ENCODE peak calls at places on chromosomes 13 and 19, in nine cellular contexts. G, Y, Z, L, J, K, D, F and H are unnamed samples.
A peak's percentile ranks its signal among the peaks of the same experiment; 100 is the strongest.

GRCh38 chr19:19505669-19506326 is 9.6 kb downstream of the TSSK6 start:
- DNase-seq in F (no peak), D (no peak), Z (no peak), K (no peak), J (no peak), L (no peak), Y (no peak), G (no peak), H (no peak)

GRCh38 chr19:22422220-22422619 is at the start of gene ZNF98:
- DNase-seq in L (no peak), F (no peak), Z (no peak), D (no peak), K (no peak), Y (no peak), J (no peak), G (no peak), H (no peak)

GRCh38 chr13:40318366-40318765 is 348.1 kb downstream of the FOXO1 start:
- DNase-seq in F (peak; percentile 36), J (no peak), D (no peak), L (no peak), G (no peak), K (peak; percentile 55), Z (no peak), Y (no peak), H (no peak)

GRCh38 chr13:113816925-113817859 is 46.7 kb downstream of the GAS6 start:
- DNase-seq in J (peak; percentile 94), Z (peak; percentile 69), Y (peak; percentile 93), D (peak; percentile 89), F (peak; percentile 91), G (peak; percentile 60), K (peak; percentile 91), L (peak; percentile 79), H (peak; percentile 76)

GRCh38 chr13:94632227-94632980 is 30.7 kb downstream of the GPR180 start:
- DNase-seq in Z (no peak), L (no peak), K (no peak), Y (no peak), G (no peak), F (no peak), D (no peak), J (no peak), H (no peak)

GRCh38 chr13:100550433-100550832 is 38.2 kb downstream of the GGACT start:
- DNase-seq in F (no peak), L (no peak), K (no peak), G (no peak), D (no peak), Z (no peak), Y (no peak), J (peak; percentile 45), H (no peak)

GRCh38 chr19:17409990-17410389 is 4.6 kb upstream of the BST2 start:
- DNase-seq in G (no peak), J (no peak), D (no peak), Y (no peak), L (no peak), K (no peak), Z (no peak), F (no peak), H (no peak)

GRCh38 chr19:18488403-18488723 is 33.5 kb downstream of the ELL start:
- DNase-seq in J (no peak), F (peak; percentile 62), G (peak; percentile 58), Z (no peak), Y (no peak), K (no peak), L (no peak), D (no peak), H (no peak)

GRCh38 chr13:30710442-30710841 is 24.9 kb upstream of the ALOX5AP start:
- DNase-seq in K (no peak), G (no peak), F (no peak), Z (no peak), D (no peak), J (no peak), Y (no peak), L (no peak), H (no peak)

GRCh38 chr19:13033819-13034611 is 38.7 kb downstream of the NFIX start:
- DNase-seq in Z (peak; percentile 88), F (peak; percentile 77), Y (peak; percentile 85), L (peak; percentile 39), J (peak; percentile 86), K (no peak), D (peak; percentile 68), G (peak; percentile 68), H (peak; percentile 55)

GRCh38 chr13:100789481-100789880 is 114.9 kb upstream of the TMTC4 start:
- DNase-seq in J (no peak), Z (no peak), G (no peak), Y (no peak), L (no peak), D (no peak), F (no peak), K (peak; percentile 5), H (peak; percentile 20)

DNA sequence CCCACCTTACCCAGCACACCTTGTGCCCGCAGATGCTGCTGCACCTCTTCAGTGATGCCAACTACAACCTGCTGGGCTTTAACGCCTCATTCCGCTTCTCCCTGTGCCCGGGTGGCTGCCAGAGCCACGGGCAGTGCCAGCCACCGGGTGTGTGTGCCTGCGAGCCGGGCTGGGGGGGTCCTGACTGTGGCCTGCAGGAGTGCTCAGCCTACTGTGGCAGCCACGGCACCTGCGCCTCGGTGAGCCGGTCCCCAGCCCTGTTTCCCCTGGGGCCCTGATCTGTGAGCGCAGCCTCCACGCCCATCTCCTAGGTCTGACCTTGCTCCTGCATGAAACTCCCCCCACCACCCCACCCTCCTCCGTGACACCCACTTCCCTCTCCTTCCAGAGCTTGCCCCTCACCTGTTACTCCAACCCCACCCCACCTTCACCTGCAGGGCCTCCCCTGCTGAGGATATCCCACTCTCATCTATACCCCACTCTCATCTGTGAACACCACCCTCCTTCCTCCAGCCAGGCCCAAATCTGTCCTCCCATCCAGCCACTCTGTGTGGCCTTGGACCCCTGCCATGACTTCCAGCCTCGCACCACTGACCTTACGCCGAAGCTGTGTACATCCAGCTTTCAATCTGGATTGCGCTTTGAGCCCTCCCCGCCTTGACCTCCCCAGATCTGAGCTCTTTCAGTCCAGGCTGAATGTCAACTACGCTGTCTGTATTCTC is 8.7 kb downstream of the MEGF8 start:
- DNase-seq in L (no peak), D (no peak), G (no peak), J (no peak), F (no peak), Z (no peak), Y (no peak), K (no peak), H (no peak)
- TF ChIP-seq MAX in L (no peak), D (no peak), G (no peak), J (no peak), F (no peak), Z (no peak), Y (no peak), K (no peak), H (no peak)

GRCh38 chr19:9057505-9058258 is 29.2 kb upstream of the OR1M1 start:
- DNase-seq in Y (no peak), D (no peak), L (no peak), G (no peak), Z (no peak), J (no peak), F (no peak), K (no peak), H (no peak)

GRCh38 chr19:9052894-9053293 is 34.0 kb upstream of the OR1M1 start:
- DNase-seq in K (no peak), J (no peak), D (no peak), L (no peak), G (no peak), F (no peak), Y (no peak), Z (no peak), H (no peak)

GRCh38 chr19:9060559-9061340 is 26.1 kb upstream of the OR1M1 start:
- DNase-seq in L (no peak), F (no peak), Z (no peak), Y (no peak), K (no peak), D (no peak), J (no peak), G (no peak), H (no peak)

GRCh38 chr19:9054207-9054606 is 32.7 kb upstream of the OR1M1 start:
- DNase-seq in F (no peak), J (no peak), Y (no peak), G (no peak), L (no peak), D (no peak), K (no peak), Z (no peak), H (no peak)

DNA sequence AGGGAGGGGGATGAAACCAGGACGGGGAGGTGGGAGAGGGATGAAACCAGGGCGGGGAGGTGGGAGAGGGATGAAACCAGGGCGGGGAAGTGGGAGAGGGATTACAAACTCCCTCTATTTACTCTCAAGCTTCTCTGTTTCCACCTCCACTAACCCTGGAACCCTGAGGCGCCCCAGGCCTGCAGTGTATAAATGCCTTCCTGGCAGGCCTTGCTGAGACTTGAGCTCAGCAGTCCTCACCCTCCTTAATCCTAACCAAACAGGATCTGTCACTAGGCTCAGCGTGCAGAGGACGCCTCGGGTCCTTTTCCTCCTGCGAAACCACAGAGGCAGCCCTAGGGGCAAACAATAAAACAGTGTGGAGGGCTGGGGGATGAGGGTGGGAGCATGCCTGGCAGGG is 32.1 kb upstream of the OR1M1 start:
- DNase-seq in G (peak; percentile 31), Y (peak; percentile 19), L (no peak), F (no peak), D (no peak), K (no peak), Z (no peak), J (peak; percentile 54), H (no peak)
- TF ChIP-seq MAX in G (no peak), Y (no peak), L (no peak), F (no peak), D (no peak), K (no peak), Z (no peak), J (no peak), H (no peak)

DNA sequence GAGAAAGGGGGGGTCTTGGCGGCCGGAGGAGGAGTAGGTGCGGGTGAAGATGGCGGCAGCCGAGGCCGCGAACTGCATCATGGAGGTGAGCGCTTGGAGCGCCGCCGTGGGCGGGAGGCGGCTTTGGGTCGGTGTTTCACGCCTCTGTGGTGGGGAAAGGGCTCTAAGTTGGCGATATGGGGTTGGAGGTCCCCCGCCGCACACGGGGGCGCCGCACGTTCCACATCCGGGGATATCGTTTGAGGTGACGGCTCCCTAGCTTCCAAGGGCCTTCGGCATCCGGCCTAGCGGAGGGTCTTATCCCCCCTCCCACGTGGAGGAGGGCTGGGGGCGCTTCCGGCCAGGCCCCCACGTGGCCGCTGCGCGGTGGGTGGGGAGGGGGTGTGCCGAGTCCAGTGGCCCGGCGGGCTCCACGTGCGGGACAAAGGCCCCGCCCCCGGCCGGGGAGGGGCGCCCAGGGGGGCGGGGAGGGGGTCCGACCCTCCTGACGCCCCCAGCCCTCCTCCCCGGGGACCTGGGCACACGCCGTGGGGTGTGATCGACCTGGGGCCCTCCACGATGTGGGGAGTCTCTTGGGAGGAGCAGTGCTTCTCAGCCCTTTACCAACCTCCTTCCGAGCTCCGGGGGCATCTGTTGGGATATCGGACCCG is at the start of gene PRMT1:
- DNase-seq in D (peak; percentile 73), Z (peak; percentile 85), Y (peak; percentile 63), K (no peak), F (peak; percentile 78), J (peak; percentile 77), L (no peak), G (no peak), H (peak; percentile 35)
- TF ChIP-seq MAX in D (peak; percentile 90), Z (peak; percentile 96), Y (peak; percentile 90), K (peak; percentile 75), F (peak; percentile 94), J (peak; percentile 97), L (peak; percentile 97), G (peak; percentile 98), H (peak; percentile 97)

DNA sequence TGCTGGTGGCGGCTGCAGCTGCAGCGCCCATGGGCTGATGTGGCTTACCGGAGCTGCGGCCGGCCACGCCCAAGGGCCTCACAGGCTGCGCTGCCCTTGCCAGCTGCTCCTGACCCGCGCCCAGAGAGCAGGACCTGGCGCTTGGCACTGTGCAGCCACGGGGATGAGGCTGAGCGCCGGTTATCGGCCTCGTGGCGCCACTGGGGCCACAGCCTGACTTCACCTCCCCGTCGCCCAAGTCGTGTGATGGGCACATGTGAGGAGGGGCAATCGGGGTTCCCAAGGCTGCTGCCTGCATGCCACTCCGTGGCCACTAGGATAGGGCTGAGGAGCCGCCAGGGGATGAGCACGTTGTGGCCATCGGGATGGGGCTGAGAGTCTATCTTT is 77.2 kb upstream of the PABPC3 start:
- DNase-seq in F (no peak), K (no peak), Y (peak; percentile 53), J (no peak), D (no peak), L (no peak), Z (no peak), G (no peak), H (no peak)
- TF ChIP-seq MAX in F (no peak), K (no peak), Y (peak; percentile 33), J (peak; percentile 87), D (no peak), L (no peak), Z (no peak), G (no peak), H (no peak)